ENCODE peak calls at places on chromosomes 1 and 21, in six cellular contexts. I is CD4-positive, CD25-positive, alpha-beta regulatory T cell; O is epithelial cell of prostate; S is omental fat pad; X is activated T-cell treated with anti-CD3 and anti-CD28 coated beads for 1 hour; E is memory B cell. N is an unnamed sample.

GRCh38 chr1:145824499-145824842 is 471 bp downstream of the POLR3C start:
- DNase-seq in I (no peak), O (no peak), S (no peak), X (no peak), E (peak), N (no peak)

GRCh38 chr1:226121587-226122400 is 59.3 kb downstream of the H3-3A start:
- DNase-seq in I (peak), O (no peak), S (no peak), X (peak), E (peak), N (peak)

GRCh38 chr21:15031790-15032357 is 32.9 kb downstream of the NRIP1 start:
- DNase-seq in I (no peak), O (no peak), S (no peak), X (no peak), E (no peak), N (no peak)

GRCh38 chr1:21904725-21905520 is 32.2 kb downstream of the HSPG2 start:
- DNase-seq in I (no peak), O (peak), S (no peak), X (no peak), E (no peak), N (no peak)

GRCh38 chr1:240136402-240136801 is 44.7 kb downstream of the FMN2 start:
- DNase-seq in I (no peak), O (no peak), S (no peak), X (no peak), E (no peak), N (no peak)

GRCh38 chr1:28259252-28259934 is at the start of gene SESN2:
- DNase-seq in I (peak), O (peak), S (peak), X (peak), E (peak), N (peak)

GRCh38 chr21:44710756-44711326 is 531 bp downstream of the TSPEAR start:
- DNase-seq in I (no peak), O (peak), S (peak), X (no peak), E (no peak), N (no peak)

GRCh38 chr1:20329793-20330542 is 39.3 kb downstream of the VWA5B1 start:
- DNase-seq in I (no peak), O (no peak), S (no peak), X (no peak), E (no peak), N (no peak)

GRCh38 chr1:25744140-25744581 is 55.8 kb upstream of the SELENON start:
- DNase-seq in I (no peak), O (no peak), S (no peak), X (no peak), E (no peak), N (no peak)

GRCh38 chr1:228379165-228379460 is 27.5 kb downstream of the TRIM11 start:
- DNase-seq in I (no peak), O (no peak), S (no peak), X (no peak), E (no peak), N (no peak)

GRCh38 chr1:155989242-155989991 is 11.1 kb upstream of the ARHGEF2 start:
- DNase-seq in I (peak), O (no peak), S (peak), X (peak), E (peak), N (peak)

GRCh38 chr1:32725595-32725942 is 23.0 kb upstream of the SYNC start:
- DNase-seq in I (no peak), O (no peak), S (no peak), X (no peak), E (no peak), N (no peak)

GRCh38 chr1:53057134-53057533 is 4.9 kb upstream of the PODN start:
- DNase-seq in I (no peak), O (no peak), S (no peak), X (no peak), E (no peak), N (no peak)

GRCh38 chr21:41678016-41678935 is 88.6 kb downstream of the RIPK4 start:
- DNase-seq in I (no peak), O (peak), S (no peak), X (no peak), E (no peak), N (peak)

GRCh38 chr1:27487927-27488522 is 1.9 kb downstream of the WASF2 start:
- DNase-seq in I (no peak), O (no peak), S (no peak), X (no peak), E (no peak), N (no peak)

GRCh38 chr1:53478186-53478585 is 19.0 kb downstream of the DMRTB1 start:
- DNase-seq in I (no peak), O (no peak), S (no peak), X (no peak), E (no peak), N (no peak)

GRCh38 chr1:193404236-193404635 is 217.8 kb upstream of the B3GALT2 start:
- DNase-seq in I (no peak), O (no peak), S (no peak), X (no peak), E (no peak), N (no peak)

GRCh38 chr1:174769961-174770549 is 229.7 kb upstream of the CACYBP start:
- DNase-seq in I (no peak), O (no peak), S (no peak), X (no peak), E (no peak), N (no peak)

GRCh38 chr21:33894736-33895288 is 20.8 kb downstream of the ATP5PO start:
- DNase-seq in I (no peak), O (no peak), S (peak), X (peak), E (peak), N (peak)

GRCh38 chr1:101632548-101633256 is 364.0 kb downstream of the OLFM3 start:
- DNase-seq in I (no peak), O (no peak), S (no peak), X (no peak), E (no peak), N (no peak)

GRCh38 chr1:23960291-23960718 is 677 bp downstream of the PNRC2 start:
- DNase-seq in I (no peak), O (no peak), S (no peak), X (no peak), E (no peak), N (no peak)

GRCh38 chr1:33347650-33347992 is 26.7 kb upstream of the A3GALT2 start:
- DNase-seq in I (no peak), O (no peak), S (no peak), X (no peak), E (no peak), N (no peak)

GRCh38 chr1:59556802-59557548 is 257.8 kb upstream of the HOOK1 start:
- DNase-seq in I (no peak), O (no peak), S (no peak), X (no peak), E (no peak), N (no peak)

GRCh38 chr1:205861540-205861939 is 11.6 kb upstream of the PM20D1 start:
- DNase-seq in I (no peak), O (no peak), S (no peak), X (no peak), E (no peak), N (no peak)

GRCh38 chr1:11684070-11684469 is 3.1 kb upstream of the MAD2L2 start:
- DNase-seq in I (no peak), O (no peak), S (no peak), X (no peak), E (no peak), N (no peak)

GRCh38 chr1:72636636-72637035 is 354.3 kb upstream of the NEGR1 start:
- DNase-seq in I (no peak), O (no peak), S (no peak), X (no peak), E (no peak), N (no peak)

GRCh38 chr1:4090556-4090955 is 190.5 kb upstream of the C1orf174 start:
- DNase-seq in I (no peak), O (no peak), S (no peak), X (no peak), E (no peak), N (no peak)

GRCh38 chr1:177033628-177034027 is 130.9 kb downstream of the ASTN1 start:
- DNase-seq in I (no peak), O (no peak), S (no peak), X (no peak), E (no peak), N (no peak)

N was measured in progenitor cell of endocrine pancreas.